ENCODE peak calls at places on chromosomes 1 and 21, in seven cellular contexts. Y is progenitor cell of endocrine pancreas, X is pancreas, F is fibroblast of pulmonary artery, K is ureter, J is NCI-H1092, W is ELR. C is an unnamed sample.

GRCh38 chr1:9753121-9753531 is 70.6 kb downstream of the CLSTN1 start:
- DNase-seq in Y (no peak), X (no peak), F (peak), K (no peak), J (no peak), W (peak), C (no peak)

GRCh38 chr1:222586842-222587241 is 2.9 kb downstream of the TAF1A start:
- DNase-seq in Y (no peak), X (no peak), F (no peak), K (no peak), J (no peak), W (no peak), C (no peak)

GRCh38 chr21:42193131-42193671 is 25.7 kb upstream of the ABCG1 start:
- DNase-seq in Y (no peak), X (no peak), F (peak), K (no peak), J (no peak), W (peak), C (no peak)

GRCh38 chr1:155051777-155052398 is 772 bp downstream of the ADAM15 start:
- DNase-seq in Y (no peak), X (peak), F (peak), K (peak), J (peak), W (peak), C (no peak)

GRCh38 chr1:173489929-173490328 is 12.8 kb downstream of the PRDX6 start:
- DNase-seq in Y (no peak), X (no peak), F (no peak), K (no peak), J (no peak), W (no peak), C (no peak)

GRCh38 chr1:25579947-25580309 is 36.5 kb downstream of the LDLRAP1 start:
- DNase-seq in Y (no peak), X (no peak), F (no peak), K (no peak), J (no peak), W (no peak), C (no peak)

GRCh38 chr1:29593601-29594382 is 357.5 kb downstream of the PTPRU start:
- DNase-seq in Y (no peak), X (no peak), F (no peak), K (no peak), J (no peak), W (peak), C (no peak)

GRCh38 chr1:119962296-119962968 is 66.1 kb upstream of the ADAM30 start:
- DNase-seq in Y (no peak), X (no peak), F (peak), K (no peak), J (no peak), W (no peak), C (no peak)

GRCh38 chr1:72184099-72184695 is 98.1 kb downstream of the NEGR1 start:
- DNase-seq in Y (no peak), X (no peak), F (peak), K (no peak), J (no peak), W (no peak), C (no peak)

GRCh38 chr1:119853155-119853554 is 41.9 kb upstream of the REG4 start:
- DNase-seq in Y (no peak), X (no peak), F (no peak), K (no peak), J (no peak), W (no peak), C (no peak)

GRCh38 chr1:19205845-19206244 is 4.2 kb downstream of the UBR4 start:
- DNase-seq in Y (no peak), X (no peak), F (no peak), K (no peak), J (no peak), W (no peak), C (no peak)

GRCh38 chr1:44464361-44464760 is 59.3 kb downstream of the RNF220 start:
- DNase-seq in Y (no peak), X (no peak), F (no peak), K (no peak), J (no peak), W (peak), C (no peak)

GRCh38 chr1:221157026-221157761 is 278.0 kb downstream of the HLX start:
- DNase-seq in Y (no peak), X (no peak), F (no peak), K (no peak), J (no peak), W (no peak), C (peak)

GRCh38 chr1:67162954-67163353 is 3.3 kb upstream of the IL23R start:
- DNase-seq in Y (no peak), X (no peak), F (peak), K (no peak), J (no peak), W (peak), C (peak)

GRCh38 chr1:113887776-113888175 is 395 bp upstream of the BCL2L15 start:
- DNase-seq in Y (no peak), X (no peak), F (no peak), K (no peak), J (no peak), W (peak), C (no peak)

GRCh38 chr1:12284486-12284885 is 54.7 kb downstream of the VPS13D start:
- DNase-seq in Y (no peak), X (no peak), F (no peak), K (no peak), J (no peak), W (no peak), C (no peak)

GRCh38 chr1:47708658-47709301 is 270.9 kb downstream of the FOXD2 start:
- DNase-seq in Y (peak), X (no peak), F (no peak), K (no peak), J (no peak), W (peak), C (no peak)

GRCh38 chr1:51331206-51332100 is 1.1 kb upstream of the TTC39A start:
- DNase-seq in Y (no peak), X (no peak), F (peak), K (no peak), J (no peak), W (peak), C (peak)

GRCh38 chr1:64006276-64007051 is 197.0 kb upstream of the UBE2U start:
- DNase-seq in Y (no peak), X (no peak), F (peak), K (no peak), J (no peak), W (peak), C (peak)

GRCh38 chr1:6743189-6744101 is 41.8 kb upstream of the CAMTA1 start:
- DNase-seq in Y (no peak), X (peak), F (peak), K (peak), J (no peak), W (peak), C (no peak)

GRCh38 chr1:224637510-224637909 is 21.4 kb downstream of the CNIH3 start:
- DNase-seq in Y (no peak), X (no peak), F (peak), K (no peak), J (no peak), W (peak), C (no peak)

GRCh38 chr1:212364985-212365384 is 49.7 kb downstream of the PACC1 start:
- DNase-seq in Y (no peak), X (no peak), F (no peak), K (no peak), J (no peak), W (no peak), C (no peak)

GRCh38 chr21:37463083-37463780 is 96.7 kb downstream of the DYRK1A start:
- DNase-seq in Y (no peak), X (no peak), F (peak), K (no peak), J (no peak), W (peak), C (peak)

C was measured in SHP77 treated with DMSO at 0.1 percent for 48 hours.